ENCODE peak calls at places on chromosome 11, in nine cellular contexts. One of them, this sample, is unnamed.

GRCh38 chr11:67615455-67616430 is 9.0 kb downstream of the NDUFV1 start:
- DNase-seq in NCI-H524 treated with DMSO at 0.1 percent for 48 hours: no peak
- DNase-seq in esophagus squamous epithelium: no peak
- DNase-seq in amniotic stem cell: no peak
- DNase-seq in NCI-H1694 treated with DMSO at 0.1 percent for 48 hours: no peak
- DNase-seq in caudate nucleus: no peak
- DNase-seq in psoas muscle: peak
- DNase-seq in activated T-cell treated with anti-CD3 and anti-CD28 coated beads for 1 hour: peak
- DNase-seq in HS-5: no peak
- DNase-seq in this sample: no peak

GRCh38 chr11:6077723-6078122 is 29.8 kb upstream of the OR56B4 start:
- DNase-seq in HS-5: no peak
- DNase-seq in NCI-H1694 treated with DMSO at 0.1 percent for 48 hours: no peak
- DNase-seq in esophagus squamous epithelium: no peak
- DNase-seq in activated T-cell treated with anti-CD3 and anti-CD28 coated beads for 1 hour: no peak
- DNase-seq in NCI-H524 treated with DMSO at 0.1 percent for 48 hours: no peak
- DNase-seq in psoas muscle: no peak
- DNase-seq in caudate nucleus: no peak
- DNase-seq in amniotic stem cell: no peak
- DNase-seq in this sample: no peak

GRCh38 chr11:93049740-93050139 is 80.3 kb downstream of the MTNR1B start:
- DNase-seq in caudate nucleus: no peak
- DNase-seq in NCI-H524 treated with DMSO at 0.1 percent for 48 hours: no peak
- DNase-seq in esophagus squamous epithelium: no peak
- DNase-seq in NCI-H1694 treated with DMSO at 0.1 percent for 48 hours: no peak
- DNase-seq in activated T-cell treated with anti-CD3 and anti-CD28 coated beads for 1 hour: no peak
- DNase-seq in amniotic stem cell: no peak
- DNase-seq in HS-5: no peak
- DNase-seq in psoas muscle: no peak
- DNase-seq in this sample: no peak

GRCh38 chr11:197741-198235 is 4.9 kb downstream of the SCGB1C1 start:
- DNase-seq in psoas muscle: no peak
- DNase-seq in esophagus squamous epithelium: no peak
- DNase-seq in NCI-H1694 treated with DMSO at 0.1 percent for 48 hours: no peak
- DNase-seq in amniotic stem cell: no peak
- DNase-seq in HS-5: no peak
- DNase-seq in activated T-cell treated with anti-CD3 and anti-CD28 coated beads for 1 hour: no peak
- DNase-seq in caudate nucleus: no peak
- DNase-seq in NCI-H524 treated with DMSO at 0.1 percent for 48 hours: no peak
- DNase-seq in this sample: no peak

GRCh38 chr11:35270342-35270741 is 131.4 kb downstream of the CD44 start:
- DNase-seq in caudate nucleus: no peak
- DNase-seq in activated T-cell treated with anti-CD3 and anti-CD28 coated beads for 1 hour: no peak
- DNase-seq in esophagus squamous epithelium: no peak
- DNase-seq in psoas muscle: no peak
- DNase-seq in NCI-H1694 treated with DMSO at 0.1 percent for 48 hours: no peak
- DNase-seq in HS-5: no peak
- DNase-seq in amniotic stem cell: no peak
- DNase-seq in NCI-H524 treated with DMSO at 0.1 percent for 48 hours: no peak
- DNase-seq in this sample: no peak

GRCh38 chr11:115324569-115325432 is 179.4 kb downstream of the CADM1 start:
- DNase-seq in psoas muscle: no peak
- DNase-seq in esophagus squamous epithelium: no peak
- DNase-seq in activated T-cell treated with anti-CD3 and anti-CD28 coated beads for 1 hour: no peak
- DNase-seq in HS-5: no peak
- DNase-seq in caudate nucleus: no peak
- DNase-seq in NCI-H524 treated with DMSO at 0.1 percent for 48 hours: no peak
- DNase-seq in NCI-H1694 treated with DMSO at 0.1 percent for 48 hours: no peak
- DNase-seq in amniotic stem cell: peak
- DNase-seq in this sample: no peak

GRCh38 chr11:121881806-121882205 is 234.2 kb downstream of the BLID start:
- DNase-seq in esophagus squamous epithelium: no peak
- DNase-seq in caudate nucleus: no peak
- DNase-seq in NCI-H1694 treated with DMSO at 0.1 percent for 48 hours: no peak
- DNase-seq in activated T-cell treated with anti-CD3 and anti-CD28 coated beads for 1 hour: no peak
- DNase-seq in amniotic stem cell: no peak
- DNase-seq in psoas muscle: no peak
- DNase-seq in HS-5: no peak
- DNase-seq in NCI-H524 treated with DMSO at 0.1 percent for 48 hours: no peak
- DNase-seq in this sample: no peak

GRCh38 chr11:94776351-94777321 is 8.5 kb downstream of the AMOTL1 start:
- DNase-seq in HS-5: no peak
- DNase-seq in caudate nucleus: no peak
- DNase-seq in NCI-H1694 treated with DMSO at 0.1 percent for 48 hours: no peak
- DNase-seq in amniotic stem cell: no peak
- DNase-seq in NCI-H524 treated with DMSO at 0.1 percent for 48 hours: no peak
- DNase-seq in activated T-cell treated with anti-CD3 and anti-CD28 coated beads for 1 hour: no peak
- DNase-seq in psoas muscle: peak
- DNase-seq in esophagus squamous epithelium: no peak
- DNase-seq in this sample: no peak

GRCh38 chr11:9120659-9121350 is 29.4 kb upstream of the SCUBE2 start:
- DNase-seq in activated T-cell treated with anti-CD3 and anti-CD28 coated beads for 1 hour: no peak
- DNase-seq in caudate nucleus: no peak
- DNase-seq in amniotic stem cell: no peak
- DNase-seq in NCI-H1694 treated with DMSO at 0.1 percent for 48 hours: no peak
- DNase-seq in NCI-H524 treated with DMSO at 0.1 percent for 48 hours: no peak
- DNase-seq in psoas muscle: no peak
- DNase-seq in esophagus squamous epithelium: no peak
- DNase-seq in HS-5: no peak
- DNase-seq in this sample: no peak

GRCh38 chr11:41861791-41862190 is 402.3 kb upstream of the LRRC4C start:
- DNase-seq in caudate nucleus: no peak
- DNase-seq in activated T-cell treated with anti-CD3 and anti-CD28 coated beads for 1 hour: no peak
- DNase-seq in psoas muscle: no peak
- DNase-seq in NCI-H1694 treated with DMSO at 0.1 percent for 48 hours: no peak
- DNase-seq in HS-5: no peak
- DNase-seq in NCI-H524 treated with DMSO at 0.1 percent for 48 hours: no peak
- DNase-seq in esophagus squamous epithelium: no peak
- DNase-seq in amniotic stem cell: no peak
- DNase-seq in this sample: no peak

GRCh38 chr11:70643642-70644041 is 245.3 kb downstream of the CTTN start:
- DNase-seq in esophagus squamous epithelium: no peak
- DNase-seq in psoas muscle: no peak
- DNase-seq in activated T-cell treated with anti-CD3 and anti-CD28 coated beads for 1 hour: no peak
- DNase-seq in NCI-H524 treated with DMSO at 0.1 percent for 48 hours: no peak
- DNase-seq in amniotic stem cell: no peak
- DNase-seq in caudate nucleus: no peak
- DNase-seq in NCI-H1694 treated with DMSO at 0.1 percent for 48 hours: no peak
- DNase-seq in HS-5: no peak
- DNase-seq in this sample: no peak

GRCh38 chr11:47391077-47391583 is 12.8 kb upstream of the SPI1 start:
- DNase-seq in caudate nucleus: no peak
- DNase-seq in NCI-H1694 treated with DMSO at 0.1 percent for 48 hours: no peak
- DNase-seq in amniotic stem cell: no peak
- DNase-seq in activated T-cell treated with anti-CD3 and anti-CD28 coated beads for 1 hour: no peak
- DNase-seq in HS-5: no peak
- DNase-seq in esophagus squamous epithelium: no peak
- DNase-seq in NCI-H524 treated with DMSO at 0.1 percent for 48 hours: no peak
- DNase-seq in psoas muscle: no peak
- DNase-seq in this sample: peak

This sample was measured in aorta.